ENCODE peak calls at places on chromosomes 7 and 10, in nine cellular contexts. R, L, Z, S, G, U, B, I and D are unnamed samples.
A peak's percentile ranks its signal among the peaks of the same experiment; 100 is the strongest.

GRCh38 chr7:122715183-122715582 is 12.5 kb upstream of the RNF148 start:
- DNase-seq in S (no peak), G (no peak), I (no peak), R (no peak), B (no peak), U (no peak), Z (no peak), L (no peak), D (no peak)

GRCh38 chr10:3028444-3028843 is 38.9 kb upstream of the PFKP start:
- DNase-seq in Z (no peak), R (no peak), S (no peak), G (no peak), B (no peak), I (no peak), U (no peak), L (no peak), D (no peak)

GRCh38 chr10:69438531-69439349 is 12.5 kb upstream of the TSPAN15 start:
- DNase-seq in G (no peak), L (no peak), I (no peak), S (no peak), B (peak; percentile 33), Z (peak; percentile 4), R (no peak), U (no peak), D (no peak)

GRCh38 chr7:34672430-34672829 is 14.4 kb downstream of the NPSR1 start:
- DNase-seq in S (no peak), R (no peak), Z (peak; percentile 61), U (no peak), L (no peak), G (no peak), B (peak; percentile 41), I (no peak), D (no peak)

GRCh38 chr10:124032982-124033886 is 60.2 kb downstream of the CHST15 start:
- DNase-seq in I (no peak), Z (peak; percentile 92), L (no peak), S (no peak), G (no peak), B (peak; percentile 83), U (no peak), R (no peak), D (no peak)

GRCh38 chr10:43204943-43205671 is 61.8 kb downstream of the RASGEF1A start:
- DNase-seq in G (peak; percentile 32), B (peak; percentile 57), I (peak; percentile 77), Z (peak; percentile 57), R (no peak), U (no peak), L (no peak), S (peak; percentile 44), D (peak; percentile 46)

GRCh38 chr10:72088879-72089585 is 681 bp upstream of the SPOCK2 start:
- DNase-seq in Z (peak; percentile 8), R (no peak), L (no peak), U (peak; percentile 65), G (peak; percentile 53), I (no peak), S (peak; percentile 72), B (no peak), D (peak; percentile 43)

GRCh38 chr10:16297652-16298051 is 139.2 kb upstream of the PTER start:
- DNase-seq in U (no peak), R (no peak), L (no peak), I (no peak), S (no peak), G (no peak), Z (no peak), B (no peak), D (no peak)

GRCh38 chr10:85433248-85433647 is 933.3 kb downstream of the GRID1 start:
- DNase-seq in Z (no peak), I (no peak), G (no peak), S (no peak), B (no peak), U (no peak), R (no peak), L (no peak), D (no peak)

GRCh38 chr10:123582084-123582989 is 83.8 kb upstream of the GPR26 start:
- DNase-seq in L (peak; percentile 44), G (peak; percentile 24), S (peak; percentile 50), R (peak; percentile 41), B (peak; percentile 64), I (peak; percentile 66), U (peak; percentile 47), Z (peak; percentile 58), D (peak; percentile 50)

GRCh38 chr7:87648316-87648715 is 20.1 kb downstream of the RUNDC3B start:
- DNase-seq in R (no peak), U (no peak), S (no peak), L (no peak), B (no peak), Z (no peak), I (no peak), G (no peak), D (no peak)

GRCh38 chr10:43823237-43823605 is 174.5 kb upstream of the ZNF32 start:
- DNase-seq in U (no peak), I (no peak), R (no peak), S (no peak), Z (no peak), B (peak; percentile 29), G (no peak), L (no peak), D (no peak)

GRCh38 chr10:29646238-29646902 is 11.6 kb upstream of the SVIL start:
- DNase-seq in S (no peak), R (no peak), Z (peak; percentile 58), U (no peak), I (no peak), L (no peak), B (peak; percentile 92), G (no peak), D (no peak)

GRCh38 chr10:91298224-91298862 is 77.9 kb downstream of the PCGF5 start:
- DNase-seq in G (peak; percentile 63), I (peak; percentile 57), L (peak; percentile 61), Z (peak; percentile 87), R (peak; percentile 12), S (peak; percentile 78), B (peak; percentile 76), U (peak; percentile 54), D (peak; percentile 73)

GRCh38 chr7:30548762-30549344 is 44.2 kb upstream of the GGCT start:
- DNase-seq in I (no peak), R (peak; percentile 71), B (peak; percentile 70), U (peak; percentile 42), G (no peak), S (no peak), L (no peak), Z (peak; percentile 80), D (no peak)

GRCh38 chr7:133052357-133052756 is 29.5 kb downstream of the CHCHD3 start:
- DNase-seq in I (no peak), Z (no peak), G (no peak), L (no peak), S (no peak), U (no peak), R (no peak), B (no peak), D (no peak)

GRCh38 chr10:72272689-72273409 is 875 bp upstream of the DDIT4 start:
- DNase-seq in R (peak; percentile 41), U (peak; percentile 87), I (peak; percentile 66), B (peak; percentile 95), L (no peak), Z (peak; percentile 98), S (no peak), G (no peak), D (peak; percentile 86)

GRCh38 chr10:50508315-50509051 is 115.3 kb downstream of the SGMS1 start:
- DNase-seq in Z (no peak), L (no peak), G (peak; percentile 1), I (peak; percentile 30), S (peak; percentile 31), U (no peak), B (no peak), R (no peak), D (no peak)

GRCh38 chr10:76429331-76429625 is 997.9 kb downstream of the LRMDA start:
- DNase-seq in Z (no peak), B (no peak), R (no peak), G (no peak), U (no peak), L (no peak), I (no peak), S (no peak), D (no peak)

GRCh38 chr7:45568536-45569289 is 5.5 kb upstream of the ADCY1 start:
- DNase-seq in R (no peak), B (no peak), Z (no peak), U (no peak), L (no peak), G (no peak), S (no peak), I (no peak), D (no peak)

GRCh38 chr7:40716052-40716451 is 581.2 kb downstream of the SUGCT start:
- DNase-seq in R (no peak), S (no peak), G (no peak), B (peak; percentile 51), I (no peak), Z (no peak), U (no peak), L (no peak), D (no peak)

GRCh38 chr10:42973870-42974692 is 102.8 kb upstream of the RET start:
- DNase-seq in R (no peak), L (no peak), U (no peak), G (no peak), S (peak; percentile 17), I (no peak), B (no peak), Z (no peak), D (no peak)

GRCh38 chr7:151115121-151115835 is 29.0 kb downstream of the AGAP3 start:
- DNase-seq in U (no peak), L (peak; percentile 13), S (no peak), B (peak; percentile 24), G (peak; percentile 26), I (peak; percentile 71), Z (no peak), R (no peak), D (no peak)

GRCh38 chr7:101870361-101871062 is 53.1 kb downstream of the CUX1 start:
- DNase-seq in R (no peak), G (no peak), I (no peak), U (no peak), S (no peak), B (no peak), L (no peak), Z (no peak), D (no peak)

GRCh38 chr10:12350167-12350872 is 973 bp downstream of the CAMK1D start:
- DNase-seq in L (no peak), Z (peak; percentile 49), I (peak; percentile 43), G (peak; percentile 35), R (no peak), S (peak; percentile 76), U (no peak), B (no peak), D (peak; percentile 20)